ENCODE peak calls at places on chromosomes 2 and 18, in five cellular contexts. Q, L, R, T and M are unnamed samples.

GRCh38 chr18:67730884-67731283 is 214.4 kb upstream of the DSEL start:
- DNase-seq in Q (no peak), L (no peak), T (no peak), R (peak), M (no peak)

GRCh38 chr2:56455642-56456041 is 271.9 kb downstream of the CCDC85A start:
- DNase-seq in R (no peak), T (no peak), L (no peak), Q (no peak), M (no peak)

GRCh38 chr2:50781646-50782045 is 250.3 kb downstream of the NRXN1 start:
- DNase-seq in R (no peak), Q (no peak), T (no peak), L (no peak), M (no peak)

GRCh38 chr2:11850082-11850481 is 103.7 kb downstream of the LPIN1 start:
- DNase-seq in R (no peak), T (no peak), Q (no peak), L (no peak), M (no peak)

GRCh38 chr2:590214-591175 is 86.7 kb downstream of the TMEM18 start:
- DNase-seq in R (no peak), L (no peak), T (no peak), Q (no peak), M (peak)

GRCh38 chr18:275486-275885 is 7.6 kb upstream of the THOC1 start:
- DNase-seq in T (no peak), Q (no peak), R (no peak), L (no peak), M (no peak)

GRCh38 chr2:239025081-239025801 is 177.4 kb downstream of the TWIST2 start:
- DNase-seq in L (no peak), T (no peak), Q (no peak), R (peak), M (no peak)

GRCh38 chr2:170310876-170311502 is 133.0 kb downstream of the MYO3B start:
- DNase-seq in L (no peak), R (no peak), Q (no peak), T (no peak), M (no peak)

GRCh38 chr18:7177131-7177744 is 53.7 kb upstream of the LRRC30 start:
- DNase-seq in L (no peak), R (peak), Q (peak), T (peak), M (no peak)

GRCh38 chr2:54372361-54372760 is 83.8 kb upstream of the SPTBN1 start:
- DNase-seq in L (no peak), R (no peak), Q (no peak), T (no peak), M (no peak)

GRCh38 chr2:18934886-18935285 is 345.5 kb upstream of the NT5C1B start:
- DNase-seq in T (no peak), Q (no peak), R (no peak), L (no peak), M (no peak)

GRCh38 chr18:47883771-47884413 is 46.6 kb downstream of the SMAD2 start:
- DNase-seq in T (no peak), R (no peak), Q (no peak), L (no peak), M (no peak)

GRCh38 chr18:42268793-42269192 is 313.8 kb downstream of the PIK3C3 start:
- DNase-seq in R (peak), Q (no peak), T (no peak), L (no peak), M (no peak)

GRCh38 chr2:88159955-88160415 is 10.2 kb upstream of the THNSL2 start:
- DNase-seq in T (peak), R (peak), L (peak), Q (peak), M (no peak)

GRCh38 chr2:50491541-50492114 is 540.3 kb downstream of the NRXN1 start:
- DNase-seq in L (no peak), Q (peak), R (peak), T (no peak), M (no peak)

GRCh38 chr18:72544092-72544886 is at the start of gene CBLN2:
- DNase-seq in T (peak), Q (peak), L (peak), R (no peak), M (peak)

GRCh38 chr2:38039111-38039510 is 36.8 kb downstream of the CYP1B1 start:
- DNase-seq in T (no peak), Q (no peak), L (no peak), R (peak), M (no peak)

GRCh38 chr2:120798569-120799215 is 63.0 kb downstream of the GLI2 start:
- DNase-seq in T (no peak), Q (no peak), R (no peak), L (peak), M (no peak)

GRCh38 chr2:7333970-7334493 is 416.8 kb downstream of the RNF144A start:
- DNase-seq in T (no peak), Q (no peak), R (no peak), L (no peak), M (no peak)

GRCh38 chr18:47418746-47419145 is 167.3 kb upstream of the SKOR2 start:
- DNase-seq in L (no peak), Q (no peak), T (no peak), R (peak), M (no peak)

GRCh38 chr2:231399853-231400667 is 4.5 kb downstream of the B3GNT7 start:
- DNase-seq in L (no peak), R (no peak), Q (no peak), T (no peak), M (no peak)

GRCh38 chr18:68623342-68623741 is 91.6 kb downstream of the TMX3 start:
- DNase-seq in T (peak), L (peak), Q (peak), R (peak), M (peak)

GRCh38 chr2:119693567-119693966 is 14.6 kb downstream of the TMEM177 start:
- DNase-seq in T (no peak), R (no peak), L (no peak), Q (no peak), M (no peak)

GRCh38 chr2:172555272-172555521 is 693 bp upstream of the PDK1 start:
- DNase-seq in L (no peak), Q (no peak), T (no peak), R (no peak), M (no peak)

GRCh38 chr2:145593991-145594702 is 1074.2 kb upstream of the ZEB2 start:
- DNase-seq in L (no peak), R (peak), Q (no peak), T (no peak), M (no peak)

GRCh38 chr2:11073791-11074190 is 81.5 kb upstream of the SLC66A3 start:
- DNase-seq in Q (no peak), T (no peak), L (no peak), R (peak), M (no peak)

GRCh38 chr2:42964444-42965081 is 172.2 kb upstream of the HAAO start:
- DNase-seq in T (no peak), L (no peak), R (peak), Q (no peak), M (no peak)

GRCh38 chr2:121377676-121378075 is 92.7 kb upstream of the TFCP2L1 start:
- DNase-seq in R (peak), L (no peak), Q (no peak), T (no peak), M (no peak)

GRCh38 chr2:172624996-172625395 is 69.1 kb downstream of the PDK1 start:
- DNase-seq in Q (no peak), L (no peak), T (no peak), R (no peak), M (no peak)

GRCh38 chr2:11155326-11156059 is at the start of gene SLC66A3:
- DNase-seq in Q (peak), T (peak), L (no peak), R (peak), M (peak)

GRCh38 chr18:57523171-57523956 is 63.1 kb downstream of the FECH start:
- DNase-seq in T (no peak), R (no peak), L (no peak), Q (no peak), M (no peak)

GRCh38 chr2:108243566-108243965 is 3.8 kb downstream of the SULT1C3 start:
- DNase-seq in T (peak), R (no peak), L (no peak), Q (no peak), M (no peak)

GRCh38 chr18:23542471-23542870 is 39.2 kb downstream of the RMC1 start:
- DNase-seq in Q (no peak), R (no peak), T (no peak), L (no peak), M (no peak)

GRCh38 chr2:74081030-74081429 is 66.7 kb downstream of the BOLA3 start:
- DNase-seq in T (no peak), R (peak), Q (no peak), L (no peak), M (no peak)

GRCh38 chr2:232343816-232344215 is 34.7 kb upstream of the ALPP start:
- DNase-seq in T (no peak), L (no peak), Q (no peak), R (no peak), M (no peak)

GRCh38 chr2:16330012-16330411 is 335.6 kb downstream of the CYRIA start:
- DNase-seq in R (peak), T (no peak), L (no peak), Q (peak), M (no peak)

GRCh38 chr2:39755466-39755865 is 23.6 kb downstream of the THUMPD2 start:
- DNase-seq in T (no peak), R (no peak), L (no peak), Q (no peak), M (no peak)

GRCh38 chr2:43105586-43106562 is 120.5 kb downstream of the ZFP36L2 start:
- DNase-seq in R (peak), T (no peak), L (no peak), Q (no peak), M (no peak)

GRCh38 chr18:31901063-31901462 is 41.9 kb downstream of the TRAPPC8 start:
- DNase-seq in R (no peak), Q (no peak), L (no peak), T (no peak), M (no peak)

GRCh38 chr2:231218356-231218755 is 19.9 kb downstream of the ARMC9 start:
- DNase-seq in Q (no peak), L (no peak), R (no peak), T (no peak), M (no peak)

DNA sequence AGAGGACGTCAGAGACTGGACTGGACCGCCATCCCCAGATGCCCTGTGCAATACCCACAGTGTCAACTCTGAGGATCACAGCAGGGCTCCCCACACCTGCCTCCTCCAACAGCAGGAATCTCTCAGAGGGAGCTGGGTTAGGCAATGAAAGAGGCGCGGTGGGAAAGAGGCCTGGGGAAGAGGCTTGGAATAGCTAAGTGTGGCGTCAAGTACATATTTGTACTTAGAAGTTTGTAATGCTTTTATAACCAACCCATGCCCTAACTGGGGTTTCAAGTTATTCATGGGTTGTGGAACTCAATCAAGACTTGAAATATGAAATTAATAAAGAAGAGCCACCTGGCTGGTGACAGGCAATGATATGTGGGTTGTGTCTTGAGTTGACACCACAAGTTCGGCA is 28.7 kb downstream of the CYP26B1 start:
- DNase-seq in R (no peak), L (no peak), Q (no peak), T (peak), M (no peak)
- H2BK12ac ChIP-seq in R (no peak), L (no peak), Q (no peak), T (no peak), M (no peak)

GRCh38 chr2:95524195-95524594 is 39.6 kb upstream of the TRIM43B start:
- DNase-seq in R (no peak), Q (no peak), L (no peak), T (no peak), M (no peak)

GRCh38 chr2:95531254-95531771 is 46.8 kb upstream of the TRIM43B start:
- DNase-seq in R (no peak), T (no peak), L (no peak), Q (no peak), M (no peak)

GRCh38 chr2:95526360-95527341 is 42.1 kb upstream of the TRIM43B start:
- DNase-seq in T (peak), Q (no peak), R (no peak), L (no peak), M (no peak)

GRCh38 chr2:95530734-95531133 is 46.2 kb upstream of the TRIM43B start:
- DNase-seq in R (no peak), L (no peak), T (no peak), Q (no peak), M (no peak)

DNA sequence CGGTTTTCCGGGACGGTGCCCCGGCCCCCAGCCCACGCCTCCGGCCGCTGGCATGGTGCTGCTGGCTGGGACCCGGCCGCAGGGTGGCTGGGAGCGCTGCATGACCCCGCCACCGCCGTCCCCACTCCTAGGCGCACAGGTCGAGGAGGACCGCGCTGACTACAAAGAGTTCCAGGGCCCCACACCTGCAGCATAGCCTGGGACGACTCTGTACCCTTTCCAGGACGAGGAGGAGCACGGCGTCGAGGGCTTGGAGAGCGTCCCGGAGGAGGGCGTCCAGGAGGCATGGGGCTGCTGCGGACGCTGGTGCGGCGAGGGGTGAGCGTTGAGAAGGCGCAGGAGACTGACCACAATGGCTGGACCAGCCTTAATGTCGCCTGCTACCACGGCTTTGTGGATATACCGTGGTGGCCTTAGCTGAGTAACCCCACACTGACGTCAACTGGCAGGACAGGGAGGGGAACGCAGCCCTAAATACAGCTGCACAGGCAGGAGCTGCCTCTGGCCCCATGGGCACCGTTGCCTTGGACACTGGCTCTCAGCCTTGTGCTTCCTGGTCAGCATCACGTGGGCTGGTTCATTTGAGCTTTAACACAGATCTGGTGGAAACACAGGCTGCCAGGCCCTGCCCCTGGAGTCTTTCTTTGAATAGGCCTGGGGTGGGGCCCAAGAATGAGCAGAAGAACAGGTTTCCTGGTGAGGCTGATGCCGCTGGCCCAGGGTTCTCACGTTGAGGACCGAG is 40.9 kb upstream of the TRIM43B start:
- DNase-seq in L (no peak), T (no peak), R (no peak), Q (no peak), M (no peak)
- H2BK12ac ChIP-seq in L (no peak), T (no peak), R (no peak), Q (no peak), M (no peak)

GRCh38 chr2:9199716-9200633 is 6.6 kb upstream of the ASAP2 start:
- DNase-seq in L (no peak), R (peak), T (no peak), Q (no peak), M (no peak)
- H2BK12ac ChIP-seq in L (no peak), R (peak), T (peak), Q (no peak), M (no peak)

DNA sequence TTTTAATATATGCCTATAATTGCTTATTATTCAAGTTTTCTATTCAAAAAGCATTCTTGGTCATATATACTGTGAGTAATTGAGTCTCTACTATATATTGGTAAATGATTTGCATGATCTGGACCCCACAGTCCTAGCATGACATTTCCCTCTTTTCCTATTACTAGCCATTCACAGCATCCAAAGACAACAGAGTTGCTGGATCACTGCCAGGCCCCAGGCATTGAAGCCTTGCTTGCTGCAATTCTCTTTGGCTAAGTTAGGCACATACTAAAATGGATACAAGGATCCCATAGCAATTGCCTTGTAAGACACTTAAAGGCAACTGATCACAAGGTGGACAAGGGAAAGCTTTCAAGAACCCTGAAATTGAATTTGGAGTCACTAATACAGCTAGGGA is 76.9 kb upstream of the EPHA4 start:
- DNase-seq in R (no peak), T (no peak), Q (no peak), L (no peak), M (no peak)
- H2BK12ac ChIP-seq in R (no peak), T (no peak), Q (no peak), L (no peak), M (no peak)